ENCODE peak calls at places on chromosome 13, in eight cellular contexts. One of them, this sample, is unnamed.

GRCh38 chr13:25249001-25249543 is 38.2 kb downstream of the MTMR6 start:
- DNase-seq in HFF-Myc: peak
- DNase-seq in DND-41: no peak
- DNase-seq in A549: peak
- DNase-seq in astrocyte of the cerebellum: peak
- DNase-seq in brain microvascular endothelial cell: peak
- DNase-seq in BJ: peak
- DNase-seq in heart left ventricle: no peak
- DNase-seq in this sample: peak

GRCh38 chr13:51922771-51923480 is 61.2 kb downstream of the CCDC70 start:
- DNase-seq in HFF-Myc: no peak
- DNase-seq in DND-41: no peak
- DNase-seq in A549: no peak
- DNase-seq in astrocyte of the cerebellum: no peak
- DNase-seq in brain microvascular endothelial cell: no peak
- DNase-seq in BJ: no peak
- DNase-seq in heart left ventricle: no peak
- DNase-seq in this sample: no peak

GRCh38 chr13:109400192-109400591 is 386.2 kb downstream of the IRS2 start:
- DNase-seq in HFF-Myc: no peak
- DNase-seq in DND-41: no peak
- DNase-seq in A549: no peak
- DNase-seq in astrocyte of the cerebellum: no peak
- DNase-seq in brain microvascular endothelial cell: no peak
- DNase-seq in BJ: no peak
- DNase-seq in heart left ventricle: peak
- DNase-seq in this sample: no peak

GRCh38 chr13:113350065-113350937 is 13.6 kb downstream of the GRTP1 start:
- DNase-seq in HFF-Myc: no peak
- DNase-seq in DND-41: no peak
- DNase-seq in A549: peak
- DNase-seq in astrocyte of the cerebellum: no peak
- DNase-seq in brain microvascular endothelial cell: no peak
- DNase-seq in BJ: no peak
- DNase-seq in heart left ventricle: no peak
- DNase-seq in this sample: no peak

GRCh38 chr13:101661839-101662238 is 209.4 kb downstream of the ITGBL1 start:
- DNase-seq in HFF-Myc: no peak
- DNase-seq in DND-41: no peak
- DNase-seq in A549: no peak
- DNase-seq in astrocyte of the cerebellum: no peak
- DNase-seq in brain microvascular endothelial cell: no peak
- DNase-seq in BJ: no peak
- DNase-seq in heart left ventricle: no peak
- DNase-seq in this sample: no peak

GRCh38 chr13:51557423-51557822 is 26.8 kb upstream of the WDFY2 start:
- DNase-seq in HFF-Myc: no peak
- DNase-seq in DND-41: no peak
- DNase-seq in A549: no peak
- DNase-seq in astrocyte of the cerebellum: no peak
- DNase-seq in brain microvascular endothelial cell: no peak
- DNase-seq in BJ: no peak
- DNase-seq in heart left ventricle: no peak
- DNase-seq in this sample: no peak

GRCh38 chr13:108777421-108778420 is 148.3 kb downstream of the MYO16 start:
- DNase-seq in HFF-Myc: no peak
- DNase-seq in DND-41: no peak
- DNase-seq in A549: peak
- DNase-seq in astrocyte of the cerebellum: peak
- DNase-seq in brain microvascular endothelial cell: peak
- DNase-seq in BJ: no peak
- DNase-seq in heart left ventricle: no peak
- DNase-seq in this sample: no peak

GRCh38 chr13:97384366-97384765 is 49.6 kb upstream of the RAP2A start:
- DNase-seq in HFF-Myc: no peak
- DNase-seq in DND-41: no peak
- DNase-seq in A549: no peak
- DNase-seq in astrocyte of the cerebellum: no peak
- DNase-seq in brain microvascular endothelial cell: no peak
- DNase-seq in BJ: no peak
- DNase-seq in heart left ventricle: no peak
- DNase-seq in this sample: no peak

GRCh38 chr13:109144693-109145437 is 515.5 kb downstream of the MYO16 start:
- DNase-seq in HFF-Myc: no peak
- DNase-seq in DND-41: no peak
- DNase-seq in A549: no peak
- DNase-seq in astrocyte of the cerebellum: no peak
- DNase-seq in brain microvascular endothelial cell: no peak
- DNase-seq in BJ: no peak
- DNase-seq in heart left ventricle: no peak
- DNase-seq in this sample: no peak

GRCh38 chr13:91579320-91579719 is 180.9 kb downstream of the GPC5 start:
- DNase-seq in HFF-Myc: no peak
- DNase-seq in DND-41: no peak
- DNase-seq in A549: no peak
- DNase-seq in astrocyte of the cerebellum: no peak
- DNase-seq in brain microvascular endothelial cell: no peak
- DNase-seq in BJ: no peak
- DNase-seq in heart left ventricle: no peak
- DNase-seq in this sample: no peak

GRCh38 chr13:59409651-59410200 is 754.0 kb downstream of the DIAPH3 start:
- DNase-seq in HFF-Myc: no peak
- DNase-seq in DND-41: no peak
- DNase-seq in A549: no peak
- DNase-seq in astrocyte of the cerebellum: no peak
- DNase-seq in brain microvascular endothelial cell: no peak
- DNase-seq in BJ: no peak
- DNase-seq in heart left ventricle: no peak
- DNase-seq in this sample: no peak

GRCh38 chr13:48853381-48854102 is 122.2 kb upstream of the FNDC3A start:
- DNase-seq in HFF-Myc: no peak
- DNase-seq in DND-41: no peak
- DNase-seq in A549: no peak
- DNase-seq in astrocyte of the cerebellum: no peak
- DNase-seq in brain microvascular endothelial cell: peak
- DNase-seq in BJ: no peak
- DNase-seq in heart left ventricle: no peak
- DNase-seq in this sample: no peak

GRCh38 chr13:91586609-91587008 is 188.2 kb downstream of the GPC5 start:
- DNase-seq in HFF-Myc: no peak
- DNase-seq in DND-41: no peak
- DNase-seq in A549: no peak
- DNase-seq in astrocyte of the cerebellum: no peak
- DNase-seq in brain microvascular endothelial cell: no peak
- DNase-seq in BJ: no peak
- DNase-seq in heart left ventricle: no peak
- DNase-seq in this sample: no peak

GRCh38 chr13:25118371-25118770 is 22.4 kb downstream of the PABPC3 start:
- DNase-seq in HFF-Myc: no peak
- DNase-seq in DND-41: no peak
- DNase-seq in A549: no peak
- DNase-seq in astrocyte of the cerebellum: no peak
- DNase-seq in brain microvascular endothelial cell: no peak
- DNase-seq in BJ: no peak
- DNase-seq in heart left ventricle: no peak
- DNase-seq in this sample: no peak

GRCh38 chr13:49052801-49053200 is 77.1 kb downstream of the FNDC3A start:
- DNase-seq in HFF-Myc: no peak
- DNase-seq in DND-41: no peak
- DNase-seq in A549: peak
- DNase-seq in astrocyte of the cerebellum: no peak
- DNase-seq in brain microvascular endothelial cell: no peak
- DNase-seq in BJ: no peak
- DNase-seq in heart left ventricle: no peak
- DNase-seq in this sample: no peak

GRCh38 chr13:78589206-78589605 is 14.1 kb downstream of the POU4F1 start:
- DNase-seq in HFF-Myc: no peak
- DNase-seq in DND-41: peak
- DNase-seq in A549: no peak
- DNase-seq in astrocyte of the cerebellum: no peak
- DNase-seq in brain microvascular endothelial cell: no peak
- DNase-seq in BJ: no peak
- DNase-seq in heart left ventricle: peak
- DNase-seq in this sample: no peak

GRCh38 chr13:100490692-100491091 is 97.9 kb downstream of the GGACT start:
- DNase-seq in HFF-Myc: no peak
- DNase-seq in DND-41: no peak
- DNase-seq in A549: no peak
- DNase-seq in astrocyte of the cerebellum: peak
- DNase-seq in brain microvascular endothelial cell: no peak
- DNase-seq in BJ: no peak
- DNase-seq in heart left ventricle: no peak
- DNase-seq in this sample: no peak

GRCh38 chr13:39895254-39895653 is 239.8 kb downstream of the COG6 start:
- DNase-seq in HFF-Myc: no peak
- DNase-seq in DND-41: no peak
- DNase-seq in A549: no peak
- DNase-seq in astrocyte of the cerebellum: no peak
- DNase-seq in brain microvascular endothelial cell: no peak
- DNase-seq in BJ: no peak
- DNase-seq in heart left ventricle: no peak
- DNase-seq in this sample: no peak

GRCh38 chr13:101916108-101916757 is 463.8 kb downstream of the ITGBL1 start:
- DNase-seq in HFF-Myc: no peak
- DNase-seq in DND-41: no peak
- DNase-seq in A549: peak
- DNase-seq in astrocyte of the cerebellum: no peak
- DNase-seq in brain microvascular endothelial cell: peak
- DNase-seq in BJ: no peak
- DNase-seq in heart left ventricle: peak
- DNase-seq in this sample: no peak

GRCh38 chr13:113951246-113951999 is 22.5 kb downstream of the C13orf46 start:
- DNase-seq in HFF-Myc: no peak
- DNase-seq in DND-41: peak
- DNase-seq in A549: peak
- DNase-seq in astrocyte of the cerebellum: no peak
- DNase-seq in brain microvascular endothelial cell: peak
- DNase-seq in BJ: no peak
- DNase-seq in heart left ventricle: peak
- DNase-seq in this sample: peak

GRCh38 chr13:44364601-44365000 is 9.0 kb upstream of the SERP2 start:
- DNase-seq in HFF-Myc: peak
- DNase-seq in DND-41: no peak
- DNase-seq in A549: peak
- DNase-seq in astrocyte of the cerebellum: no peak
- DNase-seq in brain microvascular endothelial cell: peak
- DNase-seq in BJ: peak
- DNase-seq in heart left ventricle: no peak
- DNase-seq in this sample: no peak

GRCh38 chr13:110832531-110832930 is 82.3 kb downstream of the ANKRD10 start:
- DNase-seq in HFF-Myc: no peak
- DNase-seq in DND-41: no peak
- DNase-seq in A549: no peak
- DNase-seq in astrocyte of the cerebellum: no peak
- DNase-seq in brain microvascular endothelial cell: no peak
- DNase-seq in BJ: no peak
- DNase-seq in heart left ventricle: no peak
- DNase-seq in this sample: no peak

GRCh38 chr13:38758278-38758677 is 71.4 kb downstream of the FREM2 start:
- DNase-seq in HFF-Myc: no peak
- DNase-seq in DND-41: no peak
- DNase-seq in A549: no peak
- DNase-seq in astrocyte of the cerebellum: no peak
- DNase-seq in brain microvascular endothelial cell: no peak
- DNase-seq in BJ: no peak
- DNase-seq in heart left ventricle: no peak
- DNase-seq in this sample: no peak

GRCh38 chr13:85798999-85799646 is at the start of gene SLITRK6:
- DNase-seq in HFF-Myc: peak
- DNase-seq in DND-41: no peak
- DNase-seq in A549: peak
- DNase-seq in astrocyte of the cerebellum: peak
- DNase-seq in brain microvascular endothelial cell: peak
- DNase-seq in BJ: peak
- DNase-seq in heart left ventricle: no peak
- DNase-seq in this sample: peak
- TF ChIP-seq CTCF in HFF-Myc: peak
- TF ChIP-seq CTCF in DND-41: no peak
- TF ChIP-seq CTCF in A549: peak
- TF ChIP-seq CTCF in astrocyte of the cerebellum: peak
- TF ChIP-seq CTCF in brain microvascular endothelial cell: peak
- TF ChIP-seq CTCF in BJ: peak
- TF ChIP-seq CTCF in heart left ventricle: no peak
- TF ChIP-seq CTCF in this sample: peak

GRCh38 chr13:26342898-26343297 is 89.0 kb downstream of the CDK8 start:
- DNase-seq in HFF-Myc: no peak
- DNase-seq in DND-41: no peak
- DNase-seq in A549: no peak
- DNase-seq in astrocyte of the cerebellum: no peak
- DNase-seq in brain microvascular endothelial cell: no peak
- DNase-seq in BJ: no peak
- DNase-seq in heart left ventricle: no peak
- DNase-seq in this sample: no peak
- TF ChIP-seq CTCF in HFF-Myc: no peak
- TF ChIP-seq CTCF in DND-41: no peak
- TF ChIP-seq CTCF in A549: no peak
- TF ChIP-seq CTCF in astrocyte of the cerebellum: no peak
- TF ChIP-seq CTCF in brain microvascular endothelial cell: no peak
- TF ChIP-seq CTCF in BJ: no peak
- TF ChIP-seq CTCF in heart left ventricle: no peak
- TF ChIP-seq CTCF in this sample: no peak

DNA sequence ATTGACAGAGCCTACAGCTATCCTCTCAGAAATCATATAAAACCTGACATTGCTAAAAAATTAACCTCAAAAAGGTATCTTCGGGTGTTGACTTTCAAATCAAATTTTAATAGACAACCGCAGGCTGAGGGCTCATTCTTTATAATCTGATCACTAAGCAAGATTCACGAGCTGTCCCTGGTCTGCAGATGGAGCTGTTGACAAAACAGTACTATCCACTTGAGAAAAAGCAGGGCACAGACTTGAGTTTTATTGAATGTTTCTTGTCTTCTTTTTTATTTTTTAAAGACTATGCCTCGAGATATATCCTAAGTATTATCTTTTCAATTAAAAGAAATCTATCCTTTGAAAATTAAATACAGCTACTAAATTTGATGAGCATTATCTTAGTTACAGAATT is 540.5 kb downstream of the PCDH9 start:
- DNase-seq in HFF-Myc: no peak
- DNase-seq in DND-41: no peak
- DNase-seq in A549: peak
- DNase-seq in astrocyte of the cerebellum: no peak
- DNase-seq in brain microvascular endothelial cell: peak
- DNase-seq in BJ: no peak
- DNase-seq in heart left ventricle: no peak
- DNase-seq in this sample: no peak
- TF ChIP-seq CTCF in HFF-Myc: no peak
- TF ChIP-seq CTCF in DND-41: peak
- TF ChIP-seq CTCF in A549: peak
- TF ChIP-seq CTCF in astrocyte of the cerebellum: peak
- TF ChIP-seq CTCF in brain microvascular endothelial cell: peak
- TF ChIP-seq CTCF in BJ: peak
- TF ChIP-seq CTCF in heart left ventricle: no peak
- TF ChIP-seq CTCF in this sample: peak

DNA sequence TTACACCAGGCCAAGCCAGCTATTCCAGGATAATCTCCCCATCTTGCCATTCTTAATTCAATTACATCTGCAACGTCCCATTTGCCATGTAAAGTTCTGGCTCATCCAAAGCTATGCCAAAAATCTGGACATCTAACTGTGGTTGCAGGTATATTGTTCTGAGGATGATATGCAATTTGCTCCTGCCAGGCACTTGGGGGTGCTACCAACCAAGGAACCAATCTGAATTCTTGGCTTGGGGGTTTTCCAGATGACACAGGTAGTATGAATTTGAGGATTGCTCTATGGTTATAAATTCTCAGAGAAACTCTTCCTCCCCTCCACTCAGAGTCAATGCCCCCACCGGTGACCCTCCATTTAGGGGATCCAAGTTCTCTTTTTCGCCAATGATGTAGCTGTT is 33.0 kb downstream of the CRYL1 start:
- DNase-seq in HFF-Myc: no peak
- DNase-seq in DND-41: peak
- DNase-seq in A549: peak
- DNase-seq in astrocyte of the cerebellum: peak
- DNase-seq in brain microvascular endothelial cell: peak
- DNase-seq in BJ: no peak
- DNase-seq in heart left ventricle: no peak
- DNase-seq in this sample: peak
- TF ChIP-seq CTCF in HFF-Myc: peak
- TF ChIP-seq CTCF in DND-41: peak
- TF ChIP-seq CTCF in A549: peak
- TF ChIP-seq CTCF in astrocyte of the cerebellum: peak
- TF ChIP-seq CTCF in brain microvascular endothelial cell: peak
- TF ChIP-seq CTCF in BJ: peak
- TF ChIP-seq CTCF in heart left ventricle: peak
- TF ChIP-seq CTCF in this sample: peak